ENCODE peak calls at places on chromosomes 16 and 17, in eight cellular contexts. O is transverse colon, T is stomach, Z is endothelial cell of umbilical vein, N is H1, K is esophagus muscularis mucosa, L is K562, Y is upper lobe of left lung. U is an unnamed sample.
A peak's percentile ranks its signal among the peaks of the same experiment; 100 is the strongest.

GRCh38 chr16:52229471-52229870 is 317.5 kb downstream of the TOX3 start:
- DNase-seq in T (no peak), Y (no peak), N (no peak), Z (no peak), K (no peak), L (no peak), O (no peak), U (no peak)

GRCh38 chr16:72068930-72069329 is 5.9 kb downstream of the HPR start:
- DNase-seq in Y (no peak), L (no peak), N (no peak), O (no peak), Z (no peak), K (no peak), T (no peak), U (no peak)

GRCh38 chr16:67447508-67448076 is 16.7 kb downstream of the HSD11B2 start:
- DNase-seq in O (peak; percentile 78), K (no peak), Y (peak; percentile 44), L (peak; percentile 65), T (peak; percentile 63), N (peak; percentile 77), Z (peak; percentile 41), U (no peak)

GRCh38 chr16:66936462-66936861 is 1.1 kb downstream of the CES2 start:
- DNase-seq in Y (no peak), T (peak; percentile 37), L (no peak), K (no peak), N (no peak), O (peak; percentile 51), Z (no peak), U (no peak)

GRCh38 chr16:27879601-27880247 is 183.8 kb downstream of the GSG1L start:
- DNase-seq in O (no peak), L (no peak), T (no peak), N (no peak), K (no peak), Y (no peak), Z (no peak), U (no peak)

GRCh38 chr17:17752822-17753448 is 71.7 kb downstream of the RAI1 start:
- DNase-seq in Z (peak; percentile 28), K (no peak), O (no peak), Y (no peak), L (no peak), N (no peak), T (no peak), U (peak; percentile 72)

GRCh38 chr16:9366048-9366969 is 274.9 kb downstream of the HAPSTR1 start:
- DNase-seq in T (no peak), O (no peak), K (peak; percentile 86), Z (no peak), N (no peak), L (no peak), Y (no peak), U (no peak)

GRCh38 chr17:60959696-60960095 is 282.0 kb downstream of the BCAS3 start:
- DNase-seq in O (no peak), Y (no peak), L (no peak), T (no peak), Z (peak; percentile 4), N (no peak), K (no peak), U (no peak)

GRCh38 chr17:78789149-78789662 is 7.1 kb upstream of the CYTH1 start:
- DNase-seq in Z (no peak), T (no peak), N (no peak), Y (peak; percentile 50), O (no peak), L (no peak), K (no peak), U (no peak)

GRCh38 chr17:66493283-66494019 is 191.0 kb downstream of the PRKCA start:
- DNase-seq in L (peak; percentile 30), Z (peak; percentile 27), T (no peak), Y (no peak), N (no peak), O (no peak), K (no peak), U (no peak)

GRCh38 chr16:27852681-27853080 is 210.8 kb downstream of the GSG1L start:
- DNase-seq in T (no peak), K (no peak), L (no peak), N (no peak), Y (no peak), O (no peak), Z (no peak), U (no peak)

GRCh38 chr17:68567035-68567434 is 34.1 kb downstream of the FAM20A start:
- DNase-seq in K (no peak), N (no peak), O (no peak), T (no peak), Y (no peak), Z (no peak), L (no peak), U (no peak)

GRCh38 chr17:76841776-76842405 is 26.3 kb upstream of the MGAT5B start:
- DNase-seq in O (no peak), N (peak; percentile 64), Z (no peak), L (peak; percentile 36), Y (no peak), T (no peak), K (no peak), U (no peak)

GRCh38 chr17:82888583-82889495 is 49.0 kb upstream of the ZNF750 start:
- DNase-seq in K (no peak), O (no peak), T (peak; percentile 92), Y (peak; percentile 92), Z (no peak), N (no peak), L (no peak), U (peak; percentile 86)

GRCh38 chr17:82887255-82888164 is 47.7 kb upstream of the ZNF750 start:
- DNase-seq in N (no peak), L (no peak), T (no peak), Z (no peak), K (no peak), Y (peak; percentile 76), O (no peak), U (no peak)

GRCh38 chr16:72468582-72468981 is 296.6 kb upstream of the PMFBP1 start:
- DNase-seq in T (no peak), N (no peak), K (no peak), Y (no peak), Z (peak; percentile 26), L (peak; percentile 11), O (no peak), U (no peak)

GRCh38 chr16:24015923-24016322 is 180.1 kb downstream of the PRKCB start:
- DNase-seq in K (no peak), O (no peak), L (no peak), N (no peak), Y (no peak), T (no peak), Z (no peak), U (no peak)

GRCh38 chr17:78484300-78485159 is 92.7 kb downstream of the DNAH17 start:
- DNase-seq in N (peak; percentile 96), O (peak; percentile 51), K (no peak), T (peak; percentile 31), L (peak; percentile 66), Z (peak; percentile 25), Y (peak; percentile 42), U (no peak)

GRCh38 chr17:14197582-14197981 is 39.1 kb downstream of the CDRT15 start:
- DNase-seq in N (no peak), T (peak; percentile 38), O (peak; percentile 26), L (no peak), Z (no peak), Y (peak; percentile 52), K (no peak), U (no peak)

GRCh38 chr17:44651228-44651627 is 5.0 kb upstream of the MEIOC start:
- DNase-seq in K (no peak), T (no peak), N (no peak), Y (no peak), Z (no peak), L (no peak), O (no peak), U (no peak)

GRCh38 chr16:72291531-72291981 is 119.6 kb upstream of the PMFBP1 start:
- DNase-seq in Z (peak; percentile 87), O (no peak), K (no peak), T (no peak), N (no peak), Y (no peak), L (no peak), U (no peak)

GRCh38 chr17:57256708-57257112 is 387 bp downstream of the MSI2 start:
- DNase-seq in Y (no peak), O (peak; percentile 34), L (peak; percentile 51), K (no peak), N (no peak), T (no peak), Z (peak; percentile 33), U (no peak)

GRCh38 chr16:15810949-15811348 is 45.9 kb downstream of the MYH11 start:
- DNase-seq in L (no peak), N (no peak), Z (no peak), O (no peak), K (no peak), T (no peak), Y (no peak), U (no peak)
- TF ChIP-seq POLR2A in L (no peak), N (no peak), Z (no peak), O (no peak), K (no peak), T (no peak), Y (no peak), U (no peak)

GRCh38 chr17:80871341-80871740 is 120.3 kb upstream of the CHMP6 start:
- DNase-seq in Y (no peak), N (no peak), Z (no peak), O (no peak), T (no peak), K (no peak), L (no peak), U (peak; percentile 43)
- H3K4me3 ChIP-seq in Y (no peak overlapping the region), N (no peak overlapping the region), Z (no peak overlapping the region), O (no peak overlapping the region), T (no peak overlapping the region), K (no peak overlapping the region), L (no peak overlapping the region), U (no peak overlapping the region)

GRCh38 chr17:7852919-7853692 is 1.8 kb upstream of the TMEM88 start:
- DNase-seq in T (no peak), L (no peak), N (peak; percentile 78), Y (no peak), O (no peak), K (no peak), Z (no peak), U (no peak)
- TF ChIP-seq POLR2AphosphoS5 in T (no peak), L (no peak), N (no peak), Y (no peak), O (no peak), K (no peak), Z (no peak), U (no peak)

GRCh38 chr17:41972571-41973411 is 6.2 kb downstream of the CNP start:
- DNase-seq in Y (no peak), O (no peak), K (no peak), L (no peak), T (peak; percentile 82), Z (no peak), N (no peak), U (peak; percentile 83)
- TF ChIP-seq POLR2A in Y (no peak), O (no peak), K (no peak), L (peak; percentile 28), T (no peak), Z (no peak), N (no peak), U (no peak)